ENCODE peak calls at places on chromosomes 7 and 10, in five cellular contexts. S, E, U, A and B are unnamed samples.

GRCh38 chr7:54961391-54961790 is 57.4 kb upstream of the EGFR start:
- ATAC-seq in E (no peak), S (no peak), U (no peak), A (no peak), B (no peak)

GRCh38 chr7:43234073-43234472 is 121.6 kb downstream of the HECW1 start:
- ATAC-seq in S (no peak), U (no peak), A (no peak), E (no peak), B (no peak)

GRCh38 chr7:1591396-1591795 is 21.6 kb upstream of the PSMG3 start:
- ATAC-seq in A (no peak), E (peak; percentile 11), S (no peak), U (no peak), B (no peak)

GRCh38 chr7:9201928-9202327 is 768.5 kb downstream of the NXPH1 start:
- ATAC-seq in E (no peak), U (no peak), A (no peak), S (no peak), B (no peak)

GRCh38 chr10:20596911-20597310 is 300.2 kb downstream of the NEBL start:
- ATAC-seq in S (peak; percentile 43), E (no peak), A (no peak), U (no peak), B (no peak)

GRCh38 chr7:128415217-128415785 is 5.5 kb upstream of the IMPDH1 start:
- ATAC-seq in S (no peak), E (no peak), U (no peak), A (no peak), B (no peak)

GRCh38 chr10:43809211-43809930 is 160.7 kb upstream of the ZNF32 start:
- ATAC-seq in E (no peak), U (no peak), S (peak; percentile 68), A (peak; percentile 94), B (peak; percentile 40)

GRCh38 chr7:132261296-132261695 is 315.0 kb downstream of the PLXNA4 start:
- ATAC-seq in A (no peak), U (no peak), E (no peak), S (no peak), B (no peak)

GRCh38 chr10:8033812-8034665 is 20.4 kb upstream of the GATA3 start:
- ATAC-seq in A (peak; percentile 54), U (no peak), E (peak; percentile 44), S (peak; percentile 72), B (no peak)